ENCODE peak calls at places on chromosomes 3 and 15, in seven cellular contexts. L, C, A, N, T, W and F are unnamed samples. For H3K4me1, the result is how much of the 10 kb centered on the place peaks cover.

GRCh38 chr3:46495901-46496456 is 1.8 kb upstream of the RTP3 start:
- DNase-seq in N (no peak), A (no peak), W (no peak), L (no peak), C (no peak), T (peak), F (no peak)

GRCh38 chr15:70379134-70379533 is 281.4 kb upstream of the TLE3 start:
- DNase-seq in W (no peak), N (no peak), L (no peak), C (no peak), A (no peak), T (no peak), F (no peak)

GRCh38 chr15:52295421-52295991 is at the start of gene MYO5C:
- DNase-seq in L (peak), C (peak), W (no peak), N (peak), A (peak), T (peak), F (no peak)

GRCh38 chr3:185423178-185423577 is 60.2 kb downstream of the MAP3K13 start:
- DNase-seq in N (no peak), C (no peak), W (no peak), A (no peak), T (peak), L (no peak), F (no peak)

GRCh38 chr3:45775571-45776290 is 20.6 kb downstream of the SLC6A20 start:
- DNase-seq in T (no peak), L (no peak), C (no peak), A (no peak), W (no peak), N (no peak), F (no peak)

GRCh38 chr3:30319713-30320112 is 286.7 kb upstream of the TGFBR2 start:
- DNase-seq in N (no peak), T (peak), L (peak), C (peak), A (no peak), W (peak), F (peak)

GRCh38 chr15:67406257-67406861 is 114.6 kb upstream of the C15orf61 start:
- DNase-seq in N (no peak), A (no peak), T (no peak), L (no peak), W (no peak), C (no peak), F (no peak)

GRCh38 chr3:106534206-106534605 is 665.4 kb upstream of the CBLB start:
- DNase-seq in L (peak), T (no peak), N (no peak), A (no peak), C (no peak), W (peak), F (peak)

GRCh38 chr3:22922317-22922716 is 280.8 kb upstream of the UBE2E2 start:
- DNase-seq in A (no peak), T (peak), C (no peak), W (no peak), N (no peak), L (no peak), F (no peak)

GRCh38 chr3:197224034-197224444 is 74.4 kb downstream of the DLG1 start:
- DNase-seq in A (no peak), L (no peak), N (no peak), W (no peak), T (peak), C (peak), F (no peak)

GRCh38 chr15:48667701-48668100 is 22.2 kb upstream of the FBN1 start:
- DNase-seq in N (no peak), W (no peak), C (no peak), L (no peak), T (peak), A (no peak), F (no peak)

GRCh38 chr15:36468746-36469145 is 110.7 kb upstream of the CDIN1 start:
- DNase-seq in N (no peak), W (no peak), T (peak), L (no peak), A (no peak), C (peak), F (no peak)

DNA sequence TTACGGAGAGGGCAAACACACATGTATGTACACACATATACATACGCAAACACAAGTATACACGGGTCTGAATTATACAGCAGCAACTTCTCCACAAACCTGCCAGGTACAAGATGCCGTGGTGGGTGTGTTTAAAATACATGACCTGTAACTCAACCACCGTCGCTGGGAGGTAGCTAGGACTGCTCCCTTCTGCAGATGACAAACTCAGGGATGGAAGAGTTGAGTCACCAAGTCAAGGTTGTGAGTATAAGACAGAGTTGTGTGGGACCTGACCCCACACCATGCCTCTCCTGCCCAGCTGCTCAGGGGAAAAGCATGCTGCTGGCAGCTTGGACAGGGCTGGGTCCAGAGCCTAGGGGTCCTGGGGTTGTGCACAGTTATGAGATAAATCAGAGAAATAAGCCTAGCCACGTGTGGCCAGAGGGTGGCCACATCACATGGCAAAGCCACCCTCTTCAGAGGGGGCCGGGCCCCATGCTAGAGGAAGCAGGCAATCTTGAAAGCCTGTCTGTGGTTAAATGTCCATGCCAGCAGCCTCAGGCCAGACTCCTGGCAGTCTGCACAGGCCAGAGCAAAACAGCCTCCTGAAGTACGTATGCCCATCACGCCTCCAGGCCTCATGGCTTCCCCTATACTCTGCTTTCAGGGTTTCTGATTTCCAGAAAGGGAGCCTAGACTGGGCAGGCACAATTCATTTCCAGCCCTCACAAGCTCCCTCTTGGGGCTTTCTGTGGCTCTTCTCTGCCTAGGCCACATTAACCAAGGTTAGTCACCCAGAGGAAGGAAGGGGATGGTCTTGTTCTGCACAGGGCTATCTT is 107.7 kb upstream of the RPL32 start:
- DNase-seq in N (no peak), C (no peak), L (no peak), A (no peak), W (no peak), T (peak), F (peak)
- H3K4me1 ChIP-seq in N (under half), C (under half), L (half or more), A (under half), W (under half), T (under half), F (half or more)

DNA sequence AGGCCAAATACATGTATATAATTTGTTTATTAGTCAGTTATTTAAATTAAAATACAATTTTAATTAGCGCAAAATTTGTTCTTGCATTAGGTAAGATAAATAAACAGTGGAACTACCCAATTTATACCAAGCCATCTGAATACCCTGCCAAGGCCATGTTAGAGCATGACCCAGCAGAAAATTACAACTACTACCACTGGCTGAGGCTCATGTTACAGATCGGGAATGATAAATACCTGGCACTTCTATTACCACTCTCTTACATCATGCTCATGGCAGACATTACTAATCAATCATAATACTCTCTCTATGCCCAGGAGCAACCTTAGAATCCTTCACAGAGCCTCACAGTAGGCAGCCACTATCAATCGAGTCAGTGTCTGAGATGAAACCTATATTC is 21.2 kb upstream of the LMOD3 start:
- DNase-seq in N (no peak), W (no peak), T (peak), L (no peak), A (no peak), C (no peak), F (no peak)
- H3K4me1 ChIP-seq in N (under half), W (under half), T (under half), L (under half), A (under half), C (under half), F (under half)

GRCh38 chr15:77126927-77127326 is 56.0 kb upstream of the TSPAN3 start:
- DNase-seq in T (no peak), L (no peak), C (no peak), N (no peak), W (no peak), A (no peak), F (no peak)

GRCh38 chr15:77126516-77126915 is 55.6 kb upstream of the TSPAN3 start:
- DNase-seq in W (no peak), T (no peak), C (no peak), A (no peak), L (no peak), N (no peak), F (no peak)

GRCh38 chr15:77135181-77135580 is 64.3 kb upstream of the TSPAN3 start:
- DNase-seq in N (no peak), T (no peak), C (no peak), L (no peak), W (no peak), A (no peak), F (no peak)

GRCh38 chr15:77130315-77130930 is 59.5 kb upstream of the TSPAN3 start:
- DNase-seq in N (no peak), A (no peak), L (no peak), T (no peak), C (no peak), W (no peak), F (no peak)
- H3K4me1 ChIP-seq in N (under half), A (under half), L (under half), T (under half), C (under half), W (under half), F (under half)

GRCh38 chr3:118593277-118593670 is 441.4 kb downstream of the IGSF11 start:
- DNase-seq in T (no peak), L (no peak), A (no peak), N (no peak), C (no peak), W (no peak), F (no peak)

DNA sequence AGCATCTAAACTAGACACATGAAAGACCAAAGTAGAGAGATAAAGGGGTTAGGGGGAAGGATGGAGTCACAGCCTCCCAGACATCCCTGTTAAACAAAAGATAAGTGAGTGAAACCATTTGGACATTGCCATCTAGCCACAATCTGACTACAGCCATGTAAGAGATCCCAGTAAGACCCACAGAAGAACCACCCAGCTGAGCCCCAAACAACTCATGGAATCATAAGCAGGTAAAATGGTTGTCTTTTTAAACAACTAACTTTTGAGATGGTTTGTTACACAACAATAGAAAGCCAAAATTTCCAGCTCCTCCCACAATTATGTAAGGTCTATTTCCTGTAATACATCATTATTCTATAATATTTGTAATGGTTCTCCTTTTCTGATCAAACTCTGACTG is 437.5 kb downstream of the IGSF11 start:
- DNase-seq in L (no peak), C (no peak), N (no peak), W (no peak), T (no peak), A (no peak), F (no peak)
- H3K4me1 ChIP-seq in L (under half), C (under half), N (under half), W (under half), T (under half), A (under half), F (under half)

DNA sequence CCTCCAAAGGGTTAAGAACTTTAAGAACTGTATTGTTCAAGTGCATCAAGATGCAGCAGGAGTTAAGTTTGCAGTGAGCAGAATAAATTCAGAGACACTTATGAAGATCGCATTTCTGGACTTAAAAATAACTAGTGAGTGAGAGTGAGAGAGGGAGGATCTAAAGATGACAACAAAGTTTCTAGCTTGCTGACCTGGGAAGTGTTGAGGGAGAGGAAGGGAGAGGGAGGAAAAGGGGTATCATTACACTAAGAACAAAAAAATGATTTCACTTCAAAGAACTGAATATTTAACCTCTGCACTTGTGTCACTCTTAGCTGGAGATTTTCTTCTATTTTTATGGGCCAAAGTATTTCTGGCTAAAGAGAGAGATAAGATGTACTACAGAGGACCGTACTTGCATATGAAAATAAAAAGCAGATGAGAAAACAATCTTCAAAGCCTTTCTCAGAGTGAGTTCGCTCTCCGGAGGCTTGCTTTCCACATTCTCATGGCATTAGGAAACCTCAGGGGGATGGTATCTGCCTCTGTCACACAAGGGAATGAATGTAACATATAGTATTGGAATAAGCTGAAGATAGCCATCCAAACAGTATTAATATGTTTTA is 91.4 kb upstream of the TJP1 start:
- DNase-seq in N (no peak), C (no peak), T (peak), W (no peak), L (no peak), A (no peak), F (no peak)
- H3K4me1 ChIP-seq in N (under half), C (under half), T (under half), W (under half), L (under half), A (under half), F (under half)

GRCh38 chr3:42647821-42648459 is 5.6 kb upstream of the ZBTB47 start:
- DNase-seq in W (no peak), N (no peak), L (no peak), T (no peak), C (no peak), A (no peak), F (no peak)
- H3K4me1 ChIP-seq in W (under half), N (under half), L (under half), T (under half), C (under half), A (under half), F (under half)

DNA sequence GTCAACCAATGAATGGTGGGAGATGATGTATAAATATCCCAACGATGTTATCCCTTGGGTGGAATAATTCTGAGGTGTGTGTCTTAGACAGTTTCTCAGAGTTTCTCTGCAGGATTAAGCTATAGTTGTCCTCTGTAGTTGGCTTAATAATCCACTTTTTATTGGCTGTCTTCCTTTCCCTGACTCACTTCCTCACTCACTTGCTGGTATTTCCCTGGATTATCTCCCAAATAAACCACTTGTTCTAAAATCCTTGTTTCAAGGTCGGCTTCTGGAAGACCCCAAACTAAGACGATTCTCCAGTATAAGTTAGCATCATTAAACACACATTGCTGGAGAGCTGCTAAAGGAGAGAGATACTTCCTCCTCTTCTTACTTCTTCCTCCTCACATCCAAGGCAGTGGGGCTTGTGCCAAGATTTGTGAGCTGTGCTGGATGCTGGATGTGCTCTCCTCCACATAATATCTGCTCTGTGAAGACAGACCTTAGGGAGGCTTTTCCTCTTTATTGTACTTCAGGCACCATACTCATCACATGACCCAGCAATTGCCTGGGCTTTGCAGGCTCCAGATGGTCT is 22.5 kb upstream of the ROPN1 start:
- DNase-seq in T (no peak), A (no peak), W (no peak), C (no peak), N (no peak), L (no peak), F (no peak)
- H3K4me1 ChIP-seq in T (under half), A (under half), W (under half), C (under half), N (under half), L (under half), F (under half)